ENCODE peak calls at places on chromosomes 12 and 14, in seven cellular contexts. W, G, A, B, N, X and S are unnamed samples.

GRCh38 chr12:6215932-6216494 is 15.8 kb downstream of the CD9 start:
- DNase-seq in G (no peak), N (no peak), W (no peak), A (peak), X (no peak), B (no peak), S (peak)

GRCh38 chr12:12979151-12979550 is 20.9 kb downstream of the HEBP1 start:
- DNase-seq in W (no peak), X (no peak), N (no peak), A (no peak), G (no peak), B (no peak), S (no peak)

GRCh38 chr12:105393586-105393985 is 63.1 kb downstream of the C12orf75 start:
- DNase-seq in B (no peak), N (no peak), X (no peak), G (no peak), W (no peak), A (no peak), S (no peak)

GRCh38 chr14:56796259-56796658 is 14.0 kb downstream of the OTX2 start:
- DNase-seq in N (no peak), W (no peak), A (no peak), B (no peak), G (no peak), X (no peak), S (no peak)

GRCh38 chr14:25396128-25396527 is 346.2 kb upstream of the STXBP6 start:
- DNase-seq in X (no peak), G (no peak), N (no peak), B (no peak), A (no peak), W (no peak), S (no peak)

GRCh38 chr14:70073924-70074566 is 114.7 kb downstream of the SLC8A3 start:
- DNase-seq in A (peak), X (peak), B (peak), W (no peak), G (peak), N (peak), S (peak)

GRCh38 chr14:51600658-51601057 is 51.1 kb upstream of the FRMD6 start:
- DNase-seq in X (no peak), W (no peak), N (no peak), B (no peak), A (no peak), G (no peak), S (no peak)

GRCh38 chr12:108650083-108650482 is 16.4 kb upstream of the SELPLG start:
- DNase-seq in A (peak), G (no peak), B (no peak), W (no peak), N (no peak), X (no peak), S (no peak)

GRCh38 chr12:52323001-52323400 is 1.8 kb upstream of the KRT83 start:
- DNase-seq in N (no peak), A (no peak), W (no peak), X (no peak), G (no peak), B (no peak), S (no peak)

GRCh38 chr12:89345830-89346740 is 6.2 kb downstream of the DUSP6 start:
- DNase-seq in X (peak), A (peak), W (peak), B (peak), G (no peak), N (peak), S (peak)

GRCh38 chr12:23888396-23889068 is 60.9 kb downstream of the SOX5 start:
- DNase-seq in W (no peak), N (peak), G (no peak), A (no peak), X (no peak), B (no peak), S (no peak)

GRCh38 chr12:52796839-52797528 is 1.1 kb upstream of the KRT3 start:
- DNase-seq in N (no peak), B (peak), A (no peak), X (no peak), G (no peak), W (no peak), S (no peak)

GRCh38 chr14:32203928-32204357 is 874 bp upstream of the RNU6-8 start:
- DNase-seq in W (no peak), A (no peak), B (peak), N (peak), X (no peak), G (peak), S (no peak)

GRCh38 chr12:26767865-26768264 is 65.1 kb downstream of the ITPR2 start:
- DNase-seq in G (no peak), B (no peak), N (no peak), A (no peak), W (no peak), X (no peak), S (no peak)

GRCh38 chr14:51928568-51928967 is 60.8 kb upstream of the RTRAF start:
- DNase-seq in B (no peak), X (no peak), G (no peak), N (no peak), W (no peak), A (no peak), S (no peak)

GRCh38 chr12:131018808-131019397 is 65.2 kb downstream of the ADGRD1 start:
- DNase-seq in G (no peak), N (no peak), X (no peak), W (no peak), A (no peak), B (no peak), S (no peak)

GRCh38 chr12:24922109-24922508 is 26.8 kb downstream of the BCAT1 start:
- DNase-seq in A (no peak), X (no peak), W (no peak), G (no peak), B (no peak), N (no peak), S (no peak)

GRCh38 chr14:51094282-51094821 is 553 bp downstream of the TRIM9 start:
- DNase-seq in N (peak), W (no peak), X (peak), G (no peak), A (no peak), B (no peak), S (no peak)

GRCh38 chr12:116818341-116818856 is 62.8 kb downstream of the HRK start:
- DNase-seq in W (no peak), B (peak), X (no peak), G (no peak), N (peak), A (no peak), S (no peak)

GRCh38 chr14:69637503-69638030 is 26.2 kb downstream of the SUSD6 start:
- DNase-seq in B (peak), N (peak), W (no peak), A (no peak), G (peak), X (no peak), S (no peak)

GRCh38 chr12:94039199-94039840 is 109.1 kb upstream of the PLXNC1 start:
- DNase-seq in X (no peak), W (no peak), N (no peak), A (no peak), G (no peak), B (no peak), S (no peak)

GRCh38 chr12:27226319-27226984 is 17.6 kb upstream of the STK38L start:
- DNase-seq in X (no peak), W (no peak), G (peak), B (no peak), N (no peak), A (no peak), S (no peak)

GRCh38 chr12:6312529-6313325 is 2.2 kb downstream of the PLEKHG6 start:
- DNase-seq in G (no peak), X (peak), B (no peak), N (no peak), W (peak), A (no peak), S (peak)

GRCh38 chr12:100927825-100928224 is 133.2 kb downstream of the ANO4 start:
- DNase-seq in G (no peak), A (peak), B (no peak), W (no peak), X (no peak), N (no peak), S (no peak)

GRCh38 chr12:118498171-118498570 is 121.8 kb downstream of the SUDS3 start:
- DNase-seq in A (no peak), N (no peak), W (no peak), B (no peak), G (no peak), X (no peak), S (no peak)

GRCh38 chr12:131959137-131959536 is 9.4 kb downstream of the EP400 start:
- DNase-seq in B (peak), A (no peak), X (no peak), N (no peak), G (no peak), W (no peak), S (no peak)

GRCh38 chr12:71865757-71866536 is 26.4 kb downstream of the TBC1D15 start:
- DNase-seq in X (no peak), G (no peak), A (no peak), W (no peak), B (no peak), N (no peak), S (no peak)

GRCh38 chr12:15699886-15700285 is 89.3 kb downstream of the EPS8 start:
- DNase-seq in B (no peak), N (no peak), A (no peak), G (no peak), X (no peak), W (no peak), S (no peak)

GRCh38 chr12:27592548-27592947 is 68.5 kb downstream of the PPFIBP1 start:
- DNase-seq in N (no peak), G (no peak), B (no peak), W (peak), X (no peak), A (no peak), S (no peak)

GRCh38 chr12:12086331-12086730 is 15.6 kb downstream of the BCL2L14 start:
- DNase-seq in G (no peak), A (no peak), B (no peak), W (no peak), X (no peak), N (no peak), S (no peak)

GRCh38 chr12:131894981-131895639 is 688 bp downstream of the ULK1 start:
- DNase-seq in N (peak), B (no peak), W (no peak), A (no peak), X (peak), G (no peak), S (no peak)

GRCh38 chr14:50670196-50670875 is 2.2 kb upstream of the SAV1 start:
- DNase-seq in X (no peak), B (no peak), A (no peak), W (no peak), G (no peak), N (no peak), S (no peak)

GRCh38 chr14:103123634-103124500 is 606 bp downstream of the TNFAIP2 start:
- DNase-seq in A (no peak), G (no peak), B (peak), X (peak), N (no peak), W (no peak), S (peak)

GRCh38 chr14:104546591-104547309 is 32.8 kb upstream of the C14orf180 start:
- DNase-seq in N (peak), A (no peak), X (peak), G (no peak), B (no peak), W (no peak), S (no peak)

GRCh38 chr12:130351331-130351730 is 13.6 kb downstream of the PIWIL1 start:
- DNase-seq in W (no peak), N (no peak), A (no peak), X (no peak), B (no peak), G (no peak), S (no peak)

GRCh38 chr12:104828015-104828414 is 130.1 kb downstream of the SLC41A2 start:
- DNase-seq in A (no peak), G (no peak), X (no peak), B (no peak), W (no peak), N (no peak), S (no peak)

GRCh38 chr12:65699251-65699650 is 125.0 kb upstream of the HMGA2 start:
- DNase-seq in X (no peak), G (no peak), B (no peak), N (no peak), W (no peak), A (no peak), S (peak)

GRCh38 chr14:61553730-61554641 is 141.3 kb upstream of the HIF1A start:
- DNase-seq in G (peak), X (no peak), A (no peak), W (no peak), B (no peak), N (no peak), S (no peak)

GRCh38 chr12:39605501-39605900 is 14.1 kb downstream of the ABCD2 start:
- DNase-seq in W (no peak), X (no peak), A (peak), N (no peak), B (no peak), G (no peak), S (no peak)
- TF ChIP-seq JUND in W (no peak), X (peak), A (peak), N (no peak), B (no peak), G (no peak), S (no peak)

GRCh38 chr14:67241416-67242362 is at the start of gene PALS1:
- DNase-seq in A (peak), N (peak), B (peak), G (peak), X (peak), W (peak), S (peak)
- TF ChIP-seq JUND in A (peak), N (peak), B (no peak), G (no peak), X (no peak), W (no peak), S (peak)

GRCh38 chr12:75137896-75138295 is 71.7 kb downstream of the KCNC2 start:
- DNase-seq in G (no peak), B (no peak), A (no peak), X (no peak), N (no peak), W (no peak), S (no peak)
- TF ChIP-seq JUND in G (no peak), B (no peak), A (no peak), X (no peak), N (no peak), W (no peak), S (no peak)

GRCh38 chr14:68589447-68590232 is 203.2 kb downstream of the ZFP36L1 start:
- DNase-seq in X (no peak), A (no peak), N (peak), W (no peak), G (no peak), B (no peak), S (no peak)
- TF ChIP-seq JUND in X (no peak), A (no peak), N (no peak), W (no peak), G (no peak), B (no peak), S (no peak)

GRCh38 chr12:123135688-123136087 is 15.2 kb downstream of the PITPNM2 start:
- DNase-seq in W (no peak), G (no peak), N (no peak), B (no peak), X (no peak), A (no peak), S (no peak)

GRCh38 chr12:123134755-123135282 is 16.1 kb downstream of the PITPNM2 start:
- DNase-seq in X (no peak), N (no peak), A (no peak), G (no peak), B (no peak), W (no peak), S (no peak)

GRCh38 chr12:123132951-123133619 is 17.8 kb downstream of the PITPNM2 start:
- DNase-seq in A (no peak), B (no peak), X (no peak), N (no peak), G (no peak), W (no peak), S (no peak)

GRCh38 chr12:123133701-123134100 is 17.2 kb downstream of the PITPNM2 start:
- DNase-seq in W (no peak), G (no peak), X (no peak), A (no peak), N (no peak), B (no peak), S (no peak)

DNA sequence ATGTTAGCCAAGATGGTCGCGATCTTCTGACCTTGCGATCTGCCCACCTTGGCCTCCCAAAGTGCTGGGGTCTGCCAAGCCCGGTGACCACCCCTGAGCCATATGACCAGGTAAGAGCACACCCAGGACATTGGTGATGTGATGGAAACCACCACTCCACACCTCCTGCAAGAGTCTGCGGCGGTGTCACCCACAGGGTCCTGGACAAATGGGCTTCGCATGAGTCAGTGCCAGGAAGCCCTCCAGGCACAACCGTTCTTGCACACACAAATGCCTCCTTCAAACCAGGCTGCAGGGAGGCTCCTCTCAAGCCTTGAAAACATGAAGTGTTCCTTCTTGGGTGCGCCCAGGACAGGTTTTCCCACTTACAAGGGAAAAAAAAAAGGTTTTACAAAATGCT is 16.6 kb downstream of the PITPNM2 start:
- DNase-seq in X (no peak), N (no peak), A (no peak), W (no peak), B (no peak), G (no peak), S (no peak)
- TF ChIP-seq JUND in X (no peak), N (no peak), A (no peak), W (no peak), B (no peak), G (no peak), S (no peak)